ENCODE peak calls at places on chromosomes 12 and 14, in six cellular contexts. E, N, R, U, M and H are unnamed samples.

GRCh38 chr14:20436363-20436755 is 393 bp upstream of the KLHL33 start:
- DNase-seq in M (no peak), N (peak), R (no peak), E (no peak), U (peak), H (no peak)

GRCh38 chr14:32698831-32699230 is 239.8 kb upstream of the NPAS3 start:
- DNase-seq in E (no peak), M (no peak), N (peak), U (no peak), R (no peak), H (no peak)

GRCh38 chr12:111748867-111749266 is 17.9 kb upstream of the ALDH2 start:
- DNase-seq in R (no peak), N (no peak), U (no peak), M (no peak), E (no peak), H (no peak)

GRCh38 chr12:132185698-132186097 is 41.4 kb downstream of the NOC4L start:
- DNase-seq in E (no peak), N (no peak), U (no peak), M (no peak), R (no peak), H (no peak)

GRCh38 chr14:53011053-53011462 is 60.2 kb upstream of the FERMT2 start:
- DNase-seq in R (no peak), M (peak), U (peak), N (peak), E (peak), H (no peak)

GRCh38 chr12:4857472-4858291 is 52.0 kb upstream of the KCNA1 start:
- DNase-seq in U (no peak), N (peak), R (peak), M (peak), E (peak), H (peak)

GRCh38 chr14:104143521-104144452 is 5.4 kb downstream of the KIF26A start:
- DNase-seq in M (no peak), E (no peak), U (no peak), R (no peak), N (no peak), H (peak)

GRCh38 chr12:108605000-108605689 is 7.3 kb upstream of the TMEM119 start:
- DNase-seq in E (no peak), N (no peak), M (no peak), R (peak), U (no peak), H (no peak)

GRCh38 chr12:56808954-56809353 is 45.8 kb downstream of the HSD17B6 start:
- DNase-seq in N (peak), E (no peak), U (no peak), R (peak), M (no peak), H (no peak)

GRCh38 chr12:47014474-47014873 is 64.9 kb upstream of the PCED1B start:
- DNase-seq in U (peak), M (peak), R (no peak), N (peak), E (no peak), H (no peak)

GRCh38 chr14:68688872-68689371 is 103.9 kb downstream of the ZFP36L1 start:
- DNase-seq in N (no peak), M (peak), R (peak), U (no peak), E (no peak), H (no peak)

GRCh38 chr12:124508323-124509096 is 58.9 kb downstream of the NCOR2 start:
- DNase-seq in E (no peak), M (no peak), U (no peak), N (no peak), R (no peak), H (no peak)

GRCh38 chr12:34607520-34608195 is 585.4 kb downstream of the ALG10 start:
- DNase-seq in M (no peak), R (no peak), E (no peak), U (no peak), N (no peak), H (peak)

GRCh38 chr14:32932921-32933622 is 5.6 kb upstream of the NPAS3 start:
- DNase-seq in E (no peak), M (no peak), U (no peak), N (no peak), R (no peak), H (no peak)

GRCh38 chr12:32296541-32296940 is 102.8 kb upstream of the FGD4 start:
- DNase-seq in E (no peak), U (no peak), R (no peak), M (no peak), N (no peak), H (no peak)

GRCh38 chr12:107331471-107331870 is 238.1 kb upstream of the CRY1 start:
- DNase-seq in M (no peak), U (no peak), N (no peak), R (no peak), E (no peak), H (no peak)

GRCh38 chr14:102620413-102620812 is 28.0 kb downstream of the RCOR1 start:
- DNase-seq in M (no peak), R (no peak), N (no peak), E (no peak), U (peak), H (no peak)

GRCh38 chr14:74979442-74980397 is 23.0 kb upstream of the EIF2B2 start:
- DNase-seq in R (no peak), E (no peak), M (no peak), N (peak), U (no peak), H (no peak)

DNA sequence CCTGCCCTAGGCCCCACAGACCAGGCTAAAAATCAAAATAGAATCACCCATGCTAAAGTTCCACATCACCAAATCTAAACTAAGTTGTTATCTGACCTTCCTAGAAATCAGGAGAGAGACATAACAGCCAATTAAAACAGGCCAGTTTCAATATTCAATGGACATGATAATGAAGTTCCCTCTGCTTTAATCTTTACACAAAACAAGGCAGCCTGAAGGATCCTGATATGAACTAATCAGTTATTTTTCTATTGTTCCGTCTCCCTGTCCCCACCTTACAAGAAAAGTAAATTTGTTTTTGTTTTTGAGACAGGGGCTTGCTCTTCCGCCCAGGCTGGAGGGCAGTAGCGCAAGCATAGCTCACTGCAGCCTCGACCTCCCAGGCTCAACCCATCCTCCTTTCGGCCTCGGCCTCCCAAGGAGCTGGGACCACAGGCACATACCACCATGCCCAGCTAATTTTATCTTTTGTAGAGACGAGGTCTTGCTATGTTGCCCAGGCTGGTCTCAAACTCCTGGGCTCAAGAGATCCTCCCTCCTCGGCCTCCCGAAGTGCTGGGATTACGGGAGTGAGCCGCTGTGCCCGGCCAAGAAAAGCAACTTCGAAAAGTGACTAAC is 5.4 kb upstream of the CEBPE start:
- DNase-seq in U (no peak), E (no peak), R (no peak), M (no peak), N (no peak), H (no peak)
- TF ChIP-seq CTCF in U (no peak), E (no peak), R (no peak), M (no peak), N (no peak), H (no peak)

GRCh38 chr14:35229495-35230089 is 62.6 kb upstream of the PSMA6 start:
- DNase-seq in N (peak), U (no peak), E (no peak), R (peak), M (no peak), H (no peak)
- TF ChIP-seq CTCF in N (peak), U (no peak), E (peak), R (peak), M (no peak), H (no peak)

DNA sequence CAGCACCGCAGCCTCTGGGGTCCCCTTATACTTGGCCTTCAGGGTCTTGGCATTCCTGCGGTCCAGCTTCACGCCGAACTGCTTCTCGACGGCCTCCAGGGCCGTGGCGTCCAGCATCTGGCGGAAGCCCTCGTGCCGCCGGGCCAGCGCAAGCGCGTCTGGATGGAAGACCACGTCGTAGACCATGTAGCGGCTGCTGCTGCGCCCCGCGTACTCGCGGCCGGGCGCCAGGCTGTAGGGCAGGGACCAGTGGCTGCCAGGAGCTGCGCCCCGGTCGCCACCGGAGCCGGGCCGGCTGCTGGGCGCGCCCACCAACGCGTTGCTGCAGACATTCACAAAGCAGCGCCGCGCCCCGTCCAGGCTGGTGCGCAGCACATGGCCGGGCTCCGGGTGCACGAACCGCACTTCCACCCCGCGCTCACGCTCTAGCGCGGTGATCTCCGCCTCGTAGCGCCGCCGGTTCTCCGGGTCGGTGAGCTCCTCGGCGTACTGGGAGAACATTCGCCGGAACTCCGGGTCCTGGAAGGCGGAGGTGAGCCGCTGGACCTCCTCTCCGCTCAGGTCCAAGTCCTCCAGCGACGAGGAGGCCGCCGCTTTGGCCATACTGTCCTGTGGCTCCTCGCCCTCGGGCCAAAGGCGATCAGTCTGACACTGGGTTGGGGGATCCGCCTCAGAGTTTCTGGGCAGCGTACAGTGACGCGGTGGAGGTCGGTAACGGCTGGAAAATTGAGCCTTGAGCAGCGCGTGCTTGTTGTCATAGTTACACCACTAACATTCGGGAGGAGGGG is at the start of gene DNAAF2:
- DNase-seq in M (peak), E (peak), N (peak), R (peak), U (no peak), H (peak)
- TF ChIP-seq CTCF in M (no peak), E (peak), N (no peak), R (no peak), U (no peak), H (no peak)

GRCh38 chr14:77033622-77034521 is 5.4 kb upstream of the IRF2BPL start:
- DNase-seq in U (no peak), E (peak), R (peak), M (no peak), N (peak), H (peak)

GRCh38 chr14:77031680-77032482 is 3.4 kb upstream of the IRF2BPL start:
- DNase-seq in M (no peak), U (no peak), N (peak), E (no peak), R (no peak), H (no peak)

GRCh38 chr14:77035267-77035666 is 6.8 kb upstream of the IRF2BPL start:
- DNase-seq in R (no peak), N (no peak), M (no peak), U (no peak), E (no peak), H (no peak)

GRCh38 chr14:77032483-77032853 is 4.0 kb upstream of the IRF2BPL start:
- DNase-seq in R (no peak), U (no peak), E (no peak), N (no peak), M (no peak), H (no peak)

GRCh38 chr14:77032854-77033621 is 4.5 kb upstream of the IRF2BPL start:
- DNase-seq in N (peak), M (peak), E (peak), U (peak), R (peak), H (peak)
- TF ChIP-seq CTCF in N (no peak), M (no peak), E (peak), U (peak), R (no peak), H (no peak)

DNA sequence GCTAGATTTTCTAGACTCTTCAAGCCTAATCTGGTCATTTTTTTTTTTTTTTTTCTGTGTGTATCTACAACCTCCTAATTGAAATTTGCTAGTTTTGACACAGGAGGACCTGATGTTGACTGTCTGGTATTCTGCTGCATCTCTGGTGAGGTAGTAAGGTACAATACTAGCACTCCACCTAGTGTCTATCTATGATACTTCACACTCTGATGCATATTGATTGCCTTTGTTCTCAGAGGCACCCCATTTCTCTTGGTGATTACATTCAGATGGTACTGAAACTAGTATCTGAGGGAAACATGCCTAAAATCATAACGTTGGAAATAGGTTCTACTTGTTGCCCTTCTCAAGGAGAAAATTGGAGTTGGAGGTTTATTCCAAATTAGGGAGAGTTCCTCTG is 930.5 kb upstream of the NOVA1 start:
- DNase-seq in U (no peak), R (no peak), M (no peak), N (peak), E (no peak), H (no peak)
- TF ChIP-seq CTCF in U (no peak), R (peak), M (no peak), N (peak), E (peak), H (no peak)

DNA sequence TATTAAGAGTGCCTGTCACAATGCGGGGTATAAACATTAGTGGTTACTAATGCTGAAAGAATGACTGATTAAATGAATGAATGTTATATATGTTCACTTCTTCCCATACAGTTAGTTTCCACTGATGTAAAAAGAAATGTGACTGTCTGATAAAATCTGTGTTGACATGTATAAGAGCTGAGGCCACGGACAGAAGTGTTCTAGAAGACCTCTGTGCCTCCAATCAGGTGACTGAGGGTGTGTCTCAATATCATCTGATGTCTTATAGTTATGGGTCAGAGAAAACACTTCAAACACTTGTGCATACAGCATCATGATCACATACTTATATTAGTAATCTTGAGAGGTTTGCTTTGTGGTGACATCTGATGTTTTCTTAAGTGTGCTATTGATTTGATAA is 183.4 kb downstream of the TTC7B start:
- DNase-seq in E (no peak), U (no peak), R (no peak), M (no peak), N (no peak), H (no peak)
- TF ChIP-seq CTCF in E (no peak), U (no peak), R (no peak), M (no peak), N (no peak), H (no peak)